ENCODE peak calls at places on chromosomes 3 and 15, in six cellular contexts. H is GOT3, G is NCI-H1417 treated with DMSO at 0.1 percent for 48 hours, C is ascending aorta, W is body of pancreas, P is NCI-H1694 treated with DMSO at 0.1 percent for 48 hours. X is an unnamed sample.

GRCh38 chr3:182970811-182971418 is 9.4 kb downstream of the DCUN1D1 start:
- DNase-seq in H (no peak), G (no peak), C (no peak), W (no peak), P (no peak), X (no peak)

GRCh38 chr3:101163554-101163953 is 156.8 kb downstream of the IMPG2 start:
- DNase-seq in H (no peak), G (no peak), C (no peak), W (no peak), P (no peak), X (no peak)

GRCh38 chr15:38069001-38069400 is 134.6 kb downstream of the TMCO5A start:
- DNase-seq in H (no peak), G (no peak), C (no peak), W (no peak), P (peak), X (peak)

GRCh38 chr3:194326192-194327029 is 24.7 kb downstream of the CPN2 start:
- DNase-seq in H (no peak), G (no peak), C (no peak), W (no peak), P (no peak), X (no peak)

GRCh38 chr3:38454884-38455638 is 1.4 kb downstream of the ACVR2B start:
- DNase-seq in H (no peak), G (peak), C (no peak), W (peak), P (peak), X (peak)

GRCh38 chr3:47007001-47007400 is 27.5 kb downstream of the NBEAL2 start:
- DNase-seq in H (no peak), G (no peak), C (no peak), W (no peak), P (no peak), X (no peak)

GRCh38 chr3:30082652-30083051 is 523.7 kb upstream of the TGFBR2 start:
- DNase-seq in H (no peak), G (no peak), C (no peak), W (no peak), P (no peak), X (no peak)

GRCh38 chr3:46892285-46893145 is 15.0 kb downstream of the PTH1R start:
- DNase-seq in H (peak), G (no peak), C (peak), W (peak), P (no peak), X (no peak)

GRCh38 chr3:138921316-138922292 is 25.3 kb downstream of the FOXL2 start:
- DNase-seq in H (peak), G (no peak), C (no peak), W (no peak), P (no peak), X (no peak)

GRCh38 chr3:124032881-124033359 is 41.0 kb upstream of the ROPN1 start:
- DNase-seq in H (peak), G (peak), C (no peak), W (peak), P (peak), X (no peak)

X was measured in OCI-LY7.